ENCODE peak calls at places on chromosomes 13 and 19, in seven cellular contexts. U, G, N, O, F, D and E are unnamed samples.

GRCh38 chr19:29841559-29842367 is 30.0 kb downstream of the CCNE1 start:
- DNase-seq in N (peak), G (no peak), D (peak), U (no peak), F (peak), O (peak), E (no peak)

GRCh38 chr13:111488466-111489132 is 168.2 kb downstream of the TEX29 start:
- DNase-seq in F (no peak), G (no peak), U (peak), N (no peak), O (no peak), D (no peak), E (no peak)

GRCh38 chr13:34294483-34295129 is 476.7 kb downstream of the RFC3 start:
- DNase-seq in D (peak), F (no peak), O (peak), N (no peak), G (no peak), U (no peak), E (no peak)

GRCh38 chr13:114037674-114038073 is 63.8 kb upstream of the C13orf46 start:
- DNase-seq in F (no peak), N (no peak), D (no peak), U (no peak), G (no peak), O (no peak), E (no peak)

GRCh38 chr13:80399340-80400163 is 58.6 kb upstream of the SPRY2 start:
- DNase-seq in U (no peak), O (no peak), F (peak), N (peak), D (peak), G (no peak), E (no peak)

GRCh38 chr13:114155923-114156883 is 22.9 kb upstream of the CFAP97D2 start:
- DNase-seq in O (no peak), D (no peak), U (no peak), G (no peak), N (no peak), F (no peak), E (no peak)

GRCh38 chr19:14536926-14537692 is 7.7 kb downstream of the TECR start:
- DNase-seq in U (no peak), F (peak), G (no peak), O (peak), N (peak), D (peak), E (no peak)

GRCh38 chr19:6626764-6627163 is 35.8 kb upstream of the CD70 start:
- DNase-seq in U (no peak), D (no peak), O (no peak), N (no peak), G (no peak), F (no peak), E (no peak)

GRCh38 chr13:23673867-23674605 is 103.8 kb downstream of the TNFRSF19 start:
- DNase-seq in D (no peak), N (no peak), O (no peak), U (no peak), G (no peak), F (no peak), E (no peak)

GRCh38 chr19:33344210-33344609 is 29.3 kb upstream of the CEBPG start:
- DNase-seq in F (no peak), D (peak), G (no peak), O (peak), U (no peak), N (no peak), E (no peak)

GRCh38 chr13:103164239-103164638 is 98.0 kb upstream of the SLC10A2 start:
- DNase-seq in D (no peak), G (no peak), U (no peak), N (no peak), F (no peak), O (no peak), E (no peak)

GRCh38 chr19:49475995-49476880 is 2.2 kb downstream of the FLT3LG start:
- DNase-seq in N (no peak), F (no peak), G (no peak), U (no peak), D (peak), O (no peak), E (no peak)

GRCh38 chr13:66492479-66492878 is 737.7 kb downstream of the PCDH9 start:
- DNase-seq in F (no peak), U (no peak), O (no peak), D (peak), G (no peak), N (peak), E (no peak)
- TF ChIP-seq CTCF in F (peak), U (no peak), O (no peak), D (peak), G (no peak), N (peak), E (no peak)

GRCh38 chr19:45972944-45973525 is 630 bp downstream of the NOVA2 start:
- DNase-seq in U (no peak), F (no peak), G (no peak), D (peak), O (no peak), N (no peak), E (no peak)
- H3K4me3 ChIP-seq in U (peak), F (no peak), G (peak), D (peak), O (peak), N (no peak), E (peak)

DNA sequence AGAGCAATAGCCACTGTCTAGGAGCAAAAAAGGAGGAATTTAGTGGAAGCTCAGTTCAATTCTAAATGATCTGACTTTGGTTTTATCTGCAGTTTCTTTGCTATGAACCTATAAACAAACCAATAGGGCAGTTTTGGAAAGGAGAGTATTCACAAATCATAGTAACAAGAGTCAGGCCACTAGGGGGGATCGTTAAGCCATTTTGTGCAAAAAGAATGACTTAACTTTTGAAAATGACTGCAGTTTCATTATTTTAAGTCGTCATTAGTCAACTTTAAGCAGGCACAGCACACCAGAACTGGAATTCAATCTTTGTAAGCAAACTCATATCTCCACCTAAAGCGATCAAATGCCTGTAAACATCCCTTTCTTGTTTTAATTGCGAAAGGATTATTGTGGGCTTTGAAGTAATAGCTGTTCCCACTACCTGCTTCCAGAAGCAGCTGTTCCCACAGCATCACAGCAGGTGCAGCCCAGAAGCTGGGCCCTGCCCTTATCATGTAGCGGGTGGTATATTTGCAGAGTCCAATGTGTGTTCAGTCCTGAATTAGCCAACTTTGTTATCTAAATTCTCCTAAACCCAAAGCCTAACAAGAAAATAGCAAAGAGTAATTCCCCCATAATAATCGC is 51.5 kb downstream of the SOX21 start:
- DNase-seq in O (peak), D (peak), U (no peak), N (peak), F (no peak), G (no peak), E (peak)
- TF ChIP-seq CTCF in O (peak), D (peak), U (no peak), N (peak), F (peak), G (no peak), E (peak)

DNA sequence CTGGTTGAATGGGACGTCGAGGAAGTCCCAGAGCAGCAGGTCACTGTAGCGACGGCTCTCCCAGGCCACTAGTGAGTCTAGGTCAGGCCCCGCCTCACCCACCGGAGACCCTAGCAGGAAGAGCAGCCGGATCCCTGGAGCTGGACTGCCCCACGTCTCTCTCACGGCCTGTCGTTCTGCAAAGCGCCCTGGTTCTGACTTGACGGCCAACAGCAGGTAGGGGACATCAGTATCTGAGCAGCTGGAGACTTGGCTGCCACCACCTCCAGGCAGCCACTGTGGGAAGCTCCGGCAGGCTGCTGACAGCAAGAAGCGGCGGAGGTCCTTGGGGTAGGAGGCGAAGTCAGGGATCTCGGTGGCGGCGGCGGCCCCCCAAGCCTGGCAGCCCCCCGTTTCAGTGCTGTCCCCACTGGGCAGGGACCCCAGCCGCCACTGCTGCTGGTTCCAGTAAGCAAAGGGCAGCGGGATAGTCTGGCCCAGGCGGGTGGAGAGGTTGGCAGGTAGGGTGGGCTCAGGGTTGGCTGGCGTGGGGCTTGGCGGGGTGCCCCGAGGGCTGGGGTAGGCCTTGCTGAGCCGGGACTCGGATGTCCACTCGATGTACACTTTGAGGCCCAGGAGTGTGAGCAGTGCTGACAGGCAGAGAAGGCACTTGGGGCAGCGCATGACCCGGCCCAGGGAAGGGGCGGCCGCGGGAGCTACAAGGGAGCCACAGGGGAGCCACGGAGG is 895 bp downstream of the B3GNT8 start:
- DNase-seq in D (no peak), G (no peak), F (no peak), U (no peak), O (no peak), N (no peak), E (no peak)
- H3K4me3 ChIP-seq in D (no peak), G (peak), F (no peak), U (peak), O (peak), N (no peak), E (no peak)

GRCh38 chr13:31051999-31052398 is 109.7 kb downstream of the HSPH1 start:
- DNase-seq in O (no peak), D (peak), N (no peak), F (no peak), U (no peak), G (peak), E (no peak)
- TF ChIP-seq CTCF in O (no peak), D (no peak), N (peak), F (no peak), U (no peak), G (no peak), E (no peak)

GRCh38 chr19:2079865-2080301 is 16.2 kb downstream of the MOB3A start:
- DNase-seq in O (no peak), D (no peak), U (no peak), F (no peak), G (no peak), N (no peak), E (no peak)

GRCh38 chr19:2079076-2079864 is 16.9 kb downstream of the MOB3A start:
- DNase-seq in D (no peak), F (no peak), G (no peak), O (no peak), U (peak), N (no peak), E (no peak)

GRCh38 chr19:2081873-2082810 is 14.0 kb downstream of the MOB3A start:
- DNase-seq in N (no peak), D (no peak), U (no peak), F (no peak), G (no peak), O (no peak), E (no peak)

GRCh38 chr19:2077833-2078619 is 18.1 kb downstream of the MOB3A start:
- DNase-seq in G (no peak), D (no peak), U (no peak), O (no peak), F (no peak), N (no peak), E (no peak)

DNA sequence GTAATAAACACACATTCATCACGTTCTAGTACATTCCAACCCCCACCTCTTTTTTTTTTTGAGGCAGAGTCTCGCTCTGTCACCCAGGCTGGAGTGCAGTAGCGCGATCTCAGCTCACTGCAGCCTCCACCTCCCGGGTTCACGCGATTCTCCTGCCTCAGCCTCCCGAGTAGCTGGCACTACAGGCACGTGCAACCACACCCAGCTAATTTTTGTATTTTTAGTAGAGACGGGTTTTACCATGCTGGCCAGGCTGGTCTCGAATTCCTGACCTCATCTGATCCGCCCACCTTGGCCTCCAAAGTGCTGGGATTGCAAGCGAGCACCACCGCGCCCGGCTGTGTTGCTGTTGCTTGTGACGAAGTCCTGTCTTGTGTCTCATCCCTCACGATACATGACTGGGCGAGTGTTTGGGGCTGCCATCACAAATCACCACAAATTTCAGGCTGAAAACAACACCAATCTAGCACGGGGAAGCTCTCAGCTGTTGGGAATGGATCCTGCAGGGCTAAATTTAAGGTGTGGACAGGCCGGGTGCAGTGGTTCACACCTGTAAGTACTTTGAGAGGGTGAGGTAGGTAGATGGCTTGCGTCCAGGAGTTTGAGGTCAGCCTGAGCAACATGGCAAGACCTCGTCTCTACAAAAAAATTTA is 15.7 kb downstream of the MOB3A start:
- DNase-seq in O (no peak), D (no peak), N (no peak), G (no peak), U (no peak), F (no peak), E (no peak)
- H3K4me3 ChIP-seq in O (no peak), D (no peak), N (no peak), G (no peak), U (no peak), F (no peak), E (no peak)

GRCh38 chr19:44512326-44513298 is 12.3 kb upstream of the ZNF180 start:
- DNase-seq in F (peak), O (peak), D (peak), U (no peak), G (no peak), N (peak), E (peak)
- TF ChIP-seq CTCF in F (peak), O (peak), D (peak), U (no peak), G (no peak), N (peak), E (peak)

GRCh38 chr19:53824134-53824611 is at the start of gene NLRP12:
- DNase-seq in U (peak), F (no peak), D (no peak), O (no peak), N (no peak), G (no peak), E (no peak)
- H3K4me3 ChIP-seq in U (no peak), F (no peak), D (no peak), O (no peak), N (no peak), G (peak), E (no peak)